ENCODE peak calls at places on chromosomes 3 and 15, in six cellular contexts. One of them, this sample, is unnamed.

GRCh38 chr3:48013288-48013980 is 2.8 kb downstream of the MAP4 start:
- DNase-seq in tibial artery: no peak
- DNase-seq in nephron progenitor cell: no peak
- DNase-seq in neural crest cell: no peak
- DNase-seq in psoas muscle: no peak
- DNase-seq in CD4-positive, alpha-beta T cell: no peak
- DNase-seq in this sample: no peak

GRCh38 chr3:122952509-122952908 is 75.1 kb downstream of the SEMA5B start:
- DNase-seq in nephron progenitor cell: no peak
- DNase-seq in psoas muscle: no peak
- DNase-seq in neural crest cell: no peak
- DNase-seq in tibial artery: no peak
- DNase-seq in CD4-positive, alpha-beta T cell: no peak
- DNase-seq in this sample: no peak

GRCh38 chr3:11498646-11499045 is 145.1 kb downstream of the VGLL4 start:
- DNase-seq in tibial artery: no peak
- DNase-seq in nephron progenitor cell: no peak
- DNase-seq in psoas muscle: peak; percentile 50
- DNase-seq in CD4-positive, alpha-beta T cell: no peak
- DNase-seq in neural crest cell: no peak
- DNase-seq in this sample: no peak

GRCh38 chr3:33490641-33491241 is 50.5 kb upstream of the UBP1 start:
- DNase-seq in neural crest cell: no peak
- DNase-seq in psoas muscle: no peak
- DNase-seq in CD4-positive, alpha-beta T cell: no peak
- DNase-seq in tibial artery: no peak
- DNase-seq in nephron progenitor cell: no peak
- DNase-seq in this sample: no peak

GRCh38 chr3:158625881-158626280 is 18.4 kb upstream of the GFM1 start:
- DNase-seq in psoas muscle: no peak
- DNase-seq in tibial artery: no peak
- DNase-seq in nephron progenitor cell: no peak
- DNase-seq in CD4-positive, alpha-beta T cell: no peak
- DNase-seq in neural crest cell: no peak
- DNase-seq in this sample: no peak

GRCh38 chr3:62154457-62155148 is 218.7 kb downstream of the FEZF2 start:
- DNase-seq in nephron progenitor cell: no peak
- DNase-seq in neural crest cell: no peak
- DNase-seq in tibial artery: no peak
- DNase-seq in psoas muscle: no peak
- DNase-seq in CD4-positive, alpha-beta T cell: no peak
- DNase-seq in this sample: no peak

GRCh38 chr15:61715082-61715481 is 345.2 kb downstream of the VPS13C start:
- DNase-seq in tibial artery: no peak
- DNase-seq in neural crest cell: no peak
- DNase-seq in psoas muscle: no peak
- DNase-seq in nephron progenitor cell: no peak
- DNase-seq in CD4-positive, alpha-beta T cell: no peak
- DNase-seq in this sample: no peak

GRCh38 chr3:16692486-16693378 is 87.5 kb upstream of the DAZL start:
- DNase-seq in tibial artery: no peak
- DNase-seq in psoas muscle: no peak
- DNase-seq in CD4-positive, alpha-beta T cell: no peak
- DNase-seq in neural crest cell: no peak
- DNase-seq in nephron progenitor cell: no peak
- DNase-seq in this sample: no peak

GRCh38 chr15:67803996-67804843 is 21.1 kb upstream of the SKOR1 start:
- DNase-seq in CD4-positive, alpha-beta T cell: no peak
- DNase-seq in psoas muscle: no peak
- DNase-seq in nephron progenitor cell: no peak
- DNase-seq in neural crest cell: no peak
- DNase-seq in tibial artery: no peak
- DNase-seq in this sample: peak; percentile 81

GRCh38 chr15:62352817-62353216 is 187.7 kb upstream of the C2CD4B start:
- DNase-seq in neural crest cell: no peak
- DNase-seq in CD4-positive, alpha-beta T cell: no peak
- DNase-seq in nephron progenitor cell: no peak
- DNase-seq in psoas muscle: no peak
- DNase-seq in tibial artery: no peak
- DNase-seq in this sample: no peak

GRCh38 chr15:75809986-75810750 is 33.1 kb upstream of the UBE2Q2 start:
- DNase-seq in nephron progenitor cell: no peak
- DNase-seq in psoas muscle: no peak
- DNase-seq in tibial artery: no peak
- DNase-seq in CD4-positive, alpha-beta T cell: no peak
- DNase-seq in neural crest cell: no peak
- DNase-seq in this sample: no peak

GRCh38 chr3:147089286-147089685 is 317.1 kb downstream of the ZIC4 start:
- DNase-seq in neural crest cell: no peak
- DNase-seq in nephron progenitor cell: peak; percentile 2
- DNase-seq in psoas muscle: no peak
- DNase-seq in tibial artery: no peak
- DNase-seq in CD4-positive, alpha-beta T cell: no peak
- DNase-seq in this sample: no peak

GRCh38 chr15:100725121-100726069 is 123.0 kb downstream of the ASB7 start:
- DNase-seq in tibial artery: no peak
- DNase-seq in nephron progenitor cell: no peak
- DNase-seq in CD4-positive, alpha-beta T cell: no peak
- DNase-seq in neural crest cell: no peak
- DNase-seq in psoas muscle: no peak
- DNase-seq in this sample: peak; percentile 75

GRCh38 chr3:120420855-120421570 is 29.8 kb downstream of the FSTL1 start:
- DNase-seq in tibial artery: peak; percentile 76
- DNase-seq in CD4-positive, alpha-beta T cell: no peak
- DNase-seq in neural crest cell: no peak
- DNase-seq in psoas muscle: no peak
- DNase-seq in nephron progenitor cell: no peak
- DNase-seq in this sample: no peak

GRCh38 chr3:76122007-76122406 is 336.7 kb upstream of the ZNF717 start:
- DNase-seq in neural crest cell: no peak
- DNase-seq in nephron progenitor cell: no peak
- DNase-seq in tibial artery: no peak
- DNase-seq in CD4-positive, alpha-beta T cell: no peak
- DNase-seq in psoas muscle: no peak
- DNase-seq in this sample: no peak

GRCh38 chr15:84773716-84774115 is 25.3 kb downstream of the ZNF592 start:
- DNase-seq in neural crest cell: no peak
- DNase-seq in tibial artery: no peak
- DNase-seq in CD4-positive, alpha-beta T cell: no peak
- DNase-seq in psoas muscle: no peak
- DNase-seq in nephron progenitor cell: no peak
- DNase-seq in this sample: no peak

GRCh38 chr15:55907797-55908196 is 85.6 kb downstream of the NEDD4 start:
- DNase-seq in tibial artery: no peak
- DNase-seq in neural crest cell: no peak
- DNase-seq in CD4-positive, alpha-beta T cell: no peak
- DNase-seq in psoas muscle: no peak
- DNase-seq in nephron progenitor cell: no peak
- DNase-seq in this sample: no peak

GRCh38 chr3:81336470-81336869 is 425.0 kb downstream of the GBE1 start:
- DNase-seq in psoas muscle: no peak
- DNase-seq in tibial artery: no peak
- DNase-seq in CD4-positive, alpha-beta T cell: no peak
- DNase-seq in nephron progenitor cell: no peak
- DNase-seq in neural crest cell: no peak
- DNase-seq in this sample: no peak

GRCh38 chr3:81339040-81339845 is 422.2 kb downstream of the GBE1 start:
- DNase-seq in CD4-positive, alpha-beta T cell: no peak
- DNase-seq in psoas muscle: no peak
- DNase-seq in neural crest cell: no peak
- DNase-seq in nephron progenitor cell: no peak
- DNase-seq in tibial artery: no peak
- DNase-seq in this sample: no peak
- TF ChIP-seq CTCF in CD4-positive, alpha-beta T cell: no peak
- TF ChIP-seq CTCF in psoas muscle: no peak
- TF ChIP-seq CTCF in neural crest cell: peak; percentile 68
- TF ChIP-seq CTCF in nephron progenitor cell: peak; percentile 62
- TF ChIP-seq CTCF in tibial artery: no peak
- TF ChIP-seq CTCF in this sample: peak; percentile 59

GRCh38 chr3:140453750-140454149 is 224.1 kb upstream of the TRIM42 start:
- DNase-seq in CD4-positive, alpha-beta T cell: no peak
- DNase-seq in tibial artery: no peak
- DNase-seq in nephron progenitor cell: no peak
- DNase-seq in neural crest cell: no peak
- DNase-seq in psoas muscle: no peak
- DNase-seq in this sample: no peak

GRCh38 chr3:140455476-140455875 is 222.4 kb upstream of the TRIM42 start:
- DNase-seq in neural crest cell: no peak
- DNase-seq in CD4-positive, alpha-beta T cell: no peak
- DNase-seq in nephron progenitor cell: no peak
- DNase-seq in psoas muscle: no peak
- DNase-seq in tibial artery: no peak
- DNase-seq in this sample: no peak

GRCh38 chr3:140459462-140459861 is 218.4 kb upstream of the TRIM42 start:
- DNase-seq in CD4-positive, alpha-beta T cell: no peak
- DNase-seq in nephron progenitor cell: no peak
- DNase-seq in tibial artery: no peak
- DNase-seq in psoas muscle: no peak
- DNase-seq in neural crest cell: no peak
- DNase-seq in this sample: no peak

GRCh38 chr3:140456974-140457373 is 220.9 kb upstream of the TRIM42 start:
- DNase-seq in psoas muscle: no peak
- DNase-seq in neural crest cell: no peak
- DNase-seq in nephron progenitor cell: no peak
- DNase-seq in tibial artery: no peak
- DNase-seq in CD4-positive, alpha-beta T cell: no peak
- DNase-seq in this sample: no peak
- TF ChIP-seq CTCF in psoas muscle: no peak
- TF ChIP-seq CTCF in neural crest cell: no peak
- TF ChIP-seq CTCF in nephron progenitor cell: no peak
- TF ChIP-seq CTCF in tibial artery: no peak
- TF ChIP-seq CTCF in CD4-positive, alpha-beta T cell: no peak
- TF ChIP-seq CTCF in this sample: no peak

GRCh38 chr3:118863731-118864322 is 170.8 kb downstream of the IGSF11 start:
- DNase-seq in psoas muscle: no peak
- DNase-seq in nephron progenitor cell: peak; percentile 6
- DNase-seq in tibial artery: no peak
- DNase-seq in neural crest cell: no peak
- DNase-seq in CD4-positive, alpha-beta T cell: no peak
- DNase-seq in this sample: peak; percentile 59
- TF ChIP-seq CTCF in psoas muscle: no peak
- TF ChIP-seq CTCF in nephron progenitor cell: no peak
- TF ChIP-seq CTCF in tibial artery: no peak
- TF ChIP-seq CTCF in neural crest cell: peak; percentile 39
- TF ChIP-seq CTCF in CD4-positive, alpha-beta T cell: no peak
- TF ChIP-seq CTCF in this sample: no peak

GRCh38 chr3:129023909-129024308 is 22.8 kb downstream of the EFCC1 start:
- DNase-seq in tibial artery: no peak
- DNase-seq in psoas muscle: no peak
- DNase-seq in nephron progenitor cell: no peak
- DNase-seq in neural crest cell: no peak
- DNase-seq in CD4-positive, alpha-beta T cell: no peak
- DNase-seq in this sample: no peak
- TF ChIP-seq CTCF in tibial artery: no peak
- TF ChIP-seq CTCF in psoas muscle: no peak
- TF ChIP-seq CTCF in nephron progenitor cell: no peak
- TF ChIP-seq CTCF in neural crest cell: peak; percentile 21
- TF ChIP-seq CTCF in CD4-positive, alpha-beta T cell: no peak
- TF ChIP-seq CTCF in this sample: peak; percentile 15

This sample was measured in osteocyte.